ENCODE peak calls at places on chromosomes 7 and 10, in seven cellular contexts. One of them, this sample, is unnamed.

GRCh38 chr10:47167591-47167990 is 132.4 kb upstream of the GDF10 start:
- DNase-seq in IMR-90: no peak
- DNase-seq in iris pigment epithelial cell: no peak
- DNase-seq in stimulated activated CD4-positive, alpha-beta T cell treated with anti-CD3 and anti-CD28 coated beads, Interleukin-12 subunit alpha, Interleukin-12 subunit beta, amount 100 ng/mL, for 48 hours: no peak
- DNase-seq in AG10803: no peak
- DNase-seq in transverse colon: no peak
- DNase-seq in stimulated activated naive B cell treated with anti-CD40 and anti-IgM and Interleukin-4, amounts not matched to agents 10 μg/mL and 1 μg/mL and 100 μg/mL, for 72 hours: no peak
- DNase-seq in this sample: no peak

GRCh38 chr7:117872565-117873055 is 631 bp downstream of the CTTNBP2 start:
- DNase-seq in AG10803: no peak
- DNase-seq in IMR-90: no peak
- DNase-seq in stimulated activated naive B cell treated with anti-CD40 and anti-IgM and Interleukin-4, amounts not matched to agents 10 μg/mL and 1 μg/mL and 100 μg/mL, for 72 hours: no peak
- DNase-seq in iris pigment epithelial cell: peak; percentile 11
- DNase-seq in stimulated activated CD4-positive, alpha-beta T cell treated with anti-CD3 and anti-CD28 coated beads, Interleukin-12 subunit alpha, Interleukin-12 subunit beta, amount 100 ng/mL, for 48 hours: no peak
- DNase-seq in transverse colon: peak; percentile 8
- DNase-seq in this sample: peak; percentile 2

GRCh38 chr10:6109444-6109775 is 20.6 kb downstream of the RBM17 start:
- DNase-seq in AG10803: no peak
- DNase-seq in iris pigment epithelial cell: no peak
- DNase-seq in IMR-90: no peak
- DNase-seq in stimulated activated naive B cell treated with anti-CD40 and anti-IgM and Interleukin-4, amounts not matched to agents 10 μg/mL and 1 μg/mL and 100 μg/mL, for 72 hours: no peak
- DNase-seq in transverse colon: no peak
- DNase-seq in stimulated activated CD4-positive, alpha-beta T cell treated with anti-CD3 and anti-CD28 coated beads, Interleukin-12 subunit alpha, Interleukin-12 subunit beta, amount 100 ng/mL, for 48 hours: no peak
- DNase-seq in this sample: no peak

GRCh38 chr7:77959080-77959479 is 160.5 kb downstream of the PHTF2 start:
- DNase-seq in transverse colon: no peak
- DNase-seq in stimulated activated CD4-positive, alpha-beta T cell treated with anti-CD3 and anti-CD28 coated beads, Interleukin-12 subunit alpha, Interleukin-12 subunit beta, amount 100 ng/mL, for 48 hours: no peak
- DNase-seq in iris pigment epithelial cell: no peak
- DNase-seq in IMR-90: no peak
- DNase-seq in stimulated activated naive B cell treated with anti-CD40 and anti-IgM and Interleukin-4, amounts not matched to agents 10 μg/mL and 1 μg/mL and 100 μg/mL, for 72 hours: no peak
- DNase-seq in AG10803: no peak
- DNase-seq in this sample: no peak

GRCh38 chr7:131504157-131504899 is 52.1 kb downstream of the PODXL start:
- DNase-seq in stimulated activated naive B cell treated with anti-CD40 and anti-IgM and Interleukin-4, amounts not matched to agents 10 μg/mL and 1 μg/mL and 100 μg/mL, for 72 hours: no peak
- DNase-seq in AG10803: no peak
- DNase-seq in IMR-90: no peak
- DNase-seq in transverse colon: no peak
- DNase-seq in iris pigment epithelial cell: no peak
- DNase-seq in stimulated activated CD4-positive, alpha-beta T cell treated with anti-CD3 and anti-CD28 coated beads, Interleukin-12 subunit alpha, Interleukin-12 subunit beta, amount 100 ng/mL, for 48 hours: no peak
- DNase-seq in this sample: no peak

GRCh38 chr7:2637505-2638223 is 5.9 kb downstream of the TTYH3 start:
- DNase-seq in stimulated activated naive B cell treated with anti-CD40 and anti-IgM and Interleukin-4, amounts not matched to agents 10 μg/mL and 1 μg/mL and 100 μg/mL, for 72 hours: peak; percentile 70
- DNase-seq in IMR-90: no peak
- DNase-seq in stimulated activated CD4-positive, alpha-beta T cell treated with anti-CD3 and anti-CD28 coated beads, Interleukin-12 subunit alpha, Interleukin-12 subunit beta, amount 100 ng/mL, for 48 hours: no peak
- DNase-seq in AG10803: no peak
- DNase-seq in iris pigment epithelial cell: no peak
- DNase-seq in transverse colon: peak; percentile 67
- DNase-seq in this sample: no peak

GRCh38 chr10:69025370-69025896 is 36.8 kb downstream of the KIFBP start:
- DNase-seq in AG10803: no peak
- DNase-seq in stimulated activated CD4-positive, alpha-beta T cell treated with anti-CD3 and anti-CD28 coated beads, Interleukin-12 subunit alpha, Interleukin-12 subunit beta, amount 100 ng/mL, for 48 hours: no peak
- DNase-seq in stimulated activated naive B cell treated with anti-CD40 and anti-IgM and Interleukin-4, amounts not matched to agents 10 μg/mL and 1 μg/mL and 100 μg/mL, for 72 hours: no peak
- DNase-seq in transverse colon: no peak
- DNase-seq in IMR-90: no peak
- DNase-seq in iris pigment epithelial cell: no peak
- DNase-seq in this sample: no peak

GRCh38 chr7:11298220-11298619 is 324.5 kb downstream of the PHF14 start:
- DNase-seq in stimulated activated CD4-positive, alpha-beta T cell treated with anti-CD3 and anti-CD28 coated beads, Interleukin-12 subunit alpha, Interleukin-12 subunit beta, amount 100 ng/mL, for 48 hours: no peak
- DNase-seq in iris pigment epithelial cell: no peak
- DNase-seq in transverse colon: no peak
- DNase-seq in IMR-90: no peak
- DNase-seq in AG10803: no peak
- DNase-seq in stimulated activated naive B cell treated with anti-CD40 and anti-IgM and Interleukin-4, amounts not matched to agents 10 μg/mL and 1 μg/mL and 100 μg/mL, for 72 hours: no peak
- DNase-seq in this sample: no peak

GRCh38 chr7:116780521-116780920 is 81.9 kb upstream of the CAPZA2 start:
- DNase-seq in iris pigment epithelial cell: peak; percentile 50
- DNase-seq in IMR-90: no peak
- DNase-seq in stimulated activated CD4-positive, alpha-beta T cell treated with anti-CD3 and anti-CD28 coated beads, Interleukin-12 subunit alpha, Interleukin-12 subunit beta, amount 100 ng/mL, for 48 hours: no peak
- DNase-seq in transverse colon: no peak
- DNase-seq in AG10803: no peak
- DNase-seq in stimulated activated naive B cell treated with anti-CD40 and anti-IgM and Interleukin-4, amounts not matched to agents 10 μg/mL and 1 μg/mL and 100 μg/mL, for 72 hours: no peak
- DNase-seq in this sample: no peak

GRCh38 chr10:134205-134742 is 981 bp upstream of the ZMYND11 start:
- DNase-seq in stimulated activated naive B cell treated with anti-CD40 and anti-IgM and Interleukin-4, amounts not matched to agents 10 μg/mL and 1 μg/mL and 100 μg/mL, for 72 hours: no peak
- DNase-seq in transverse colon: no peak
- DNase-seq in AG10803: no peak
- DNase-seq in IMR-90: peak; percentile 6
- DNase-seq in stimulated activated CD4-positive, alpha-beta T cell treated with anti-CD3 and anti-CD28 coated beads, Interleukin-12 subunit alpha, Interleukin-12 subunit beta, amount 100 ng/mL, for 48 hours: no peak
- DNase-seq in iris pigment epithelial cell: peak; percentile 24
- DNase-seq in this sample: no peak

GRCh38 chr7:3915337-3915865 is 614.3 kb downstream of the SDK1 start:
- DNase-seq in IMR-90: no peak
- DNase-seq in transverse colon: no peak
- DNase-seq in stimulated activated naive B cell treated with anti-CD40 and anti-IgM and Interleukin-4, amounts not matched to agents 10 μg/mL and 1 μg/mL and 100 μg/mL, for 72 hours: peak; percentile 31
- DNase-seq in AG10803: no peak
- DNase-seq in iris pigment epithelial cell: no peak
- DNase-seq in stimulated activated CD4-positive, alpha-beta T cell treated with anti-CD3 and anti-CD28 coated beads, Interleukin-12 subunit alpha, Interleukin-12 subunit beta, amount 100 ng/mL, for 48 hours: no peak
- DNase-seq in this sample: no peak

GRCh38 chr10:100659361-100660098 is 85.9 kb upstream of the PAX2 start:
- DNase-seq in AG10803: no peak
- DNase-seq in stimulated activated CD4-positive, alpha-beta T cell treated with anti-CD3 and anti-CD28 coated beads, Interleukin-12 subunit alpha, Interleukin-12 subunit beta, amount 100 ng/mL, for 48 hours: no peak
- DNase-seq in stimulated activated naive B cell treated with anti-CD40 and anti-IgM and Interleukin-4, amounts not matched to agents 10 μg/mL and 1 μg/mL and 100 μg/mL, for 72 hours: no peak
- DNase-seq in transverse colon: no peak
- DNase-seq in iris pigment epithelial cell: peak; percentile 19
- DNase-seq in IMR-90: no peak
- DNase-seq in this sample: no peak

GRCh38 chr10:7432884-7433726 is 22.3 kb upstream of the SFMBT2 start:
- DNase-seq in stimulated activated naive B cell treated with anti-CD40 and anti-IgM and Interleukin-4, amounts not matched to agents 10 μg/mL and 1 μg/mL and 100 μg/mL, for 72 hours: no peak
- DNase-seq in stimulated activated CD4-positive, alpha-beta T cell treated with anti-CD3 and anti-CD28 coated beads, Interleukin-12 subunit alpha, Interleukin-12 subunit beta, amount 100 ng/mL, for 48 hours: no peak
- DNase-seq in AG10803: no peak
- DNase-seq in iris pigment epithelial cell: no peak
- DNase-seq in transverse colon: no peak
- DNase-seq in IMR-90: no peak
- DNase-seq in this sample: no peak

GRCh38 chr7:156220078-156220605 is 407.9 kb upstream of the SHH start:
- DNase-seq in AG10803: no peak
- DNase-seq in stimulated activated CD4-positive, alpha-beta T cell treated with anti-CD3 and anti-CD28 coated beads, Interleukin-12 subunit alpha, Interleukin-12 subunit beta, amount 100 ng/mL, for 48 hours: no peak
- DNase-seq in stimulated activated naive B cell treated with anti-CD40 and anti-IgM and Interleukin-4, amounts not matched to agents 10 μg/mL and 1 μg/mL and 100 μg/mL, for 72 hours: no peak
- DNase-seq in IMR-90: no peak
- DNase-seq in iris pigment epithelial cell: no peak
- DNase-seq in transverse colon: no peak
- DNase-seq in this sample: no peak

GRCh38 chr7:70178787-70179186 is 580.5 kb downstream of the AUTS2 start:
- DNase-seq in AG10803: peak; percentile 57
- DNase-seq in iris pigment epithelial cell: peak; percentile 16
- DNase-seq in IMR-90: no peak
- DNase-seq in stimulated activated CD4-positive, alpha-beta T cell treated with anti-CD3 and anti-CD28 coated beads, Interleukin-12 subunit alpha, Interleukin-12 subunit beta, amount 100 ng/mL, for 48 hours: no peak
- DNase-seq in transverse colon: peak; percentile 84
- DNase-seq in stimulated activated naive B cell treated with anti-CD40 and anti-IgM and Interleukin-4, amounts not matched to agents 10 μg/mL and 1 μg/mL and 100 μg/mL, for 72 hours: no peak
- DNase-seq in this sample: no peak

GRCh38 chr7:33893377-33893776 is 12.0 kb upstream of the BMPER start:
- DNase-seq in transverse colon: no peak
- DNase-seq in IMR-90: no peak
- DNase-seq in stimulated activated CD4-positive, alpha-beta T cell treated with anti-CD3 and anti-CD28 coated beads, Interleukin-12 subunit alpha, Interleukin-12 subunit beta, amount 100 ng/mL, for 48 hours: no peak
- DNase-seq in iris pigment epithelial cell: no peak
- DNase-seq in stimulated activated naive B cell treated with anti-CD40 and anti-IgM and Interleukin-4, amounts not matched to agents 10 μg/mL and 1 μg/mL and 100 μg/mL, for 72 hours: no peak
- DNase-seq in AG10803: no peak
- DNase-seq in this sample: no peak

GRCh38 chr10:73769396-73769795 is 12.5 kb upstream of the CHCHD1 start:
- DNase-seq in IMR-90: no peak
- DNase-seq in transverse colon: no peak
- DNase-seq in stimulated activated naive B cell treated with anti-CD40 and anti-IgM and Interleukin-4, amounts not matched to agents 10 μg/mL and 1 μg/mL and 100 μg/mL, for 72 hours: no peak
- DNase-seq in stimulated activated CD4-positive, alpha-beta T cell treated with anti-CD3 and anti-CD28 coated beads, Interleukin-12 subunit alpha, Interleukin-12 subunit beta, amount 100 ng/mL, for 48 hours: no peak
- DNase-seq in AG10803: no peak
- DNase-seq in iris pigment epithelial cell: no peak
- DNase-seq in this sample: no peak

GRCh38 chr7:44977956-44978355 is 859 bp downstream of the MYO1G start:
- DNase-seq in stimulated activated naive B cell treated with anti-CD40 and anti-IgM and Interleukin-4, amounts not matched to agents 10 μg/mL and 1 μg/mL and 100 μg/mL, for 72 hours: no peak
- DNase-seq in AG10803: no peak
- DNase-seq in transverse colon: peak; percentile 37
- DNase-seq in IMR-90: no peak
- DNase-seq in stimulated activated CD4-positive, alpha-beta T cell treated with anti-CD3 and anti-CD28 coated beads, Interleukin-12 subunit alpha, Interleukin-12 subunit beta, amount 100 ng/mL, for 48 hours: no peak
- DNase-seq in iris pigment epithelial cell: no peak
- DNase-seq in this sample: no peak

GRCh38 chr7:82156168-82156567 is 287.4 kb downstream of the CACNA2D1 start:
- DNase-seq in stimulated activated naive B cell treated with anti-CD40 and anti-IgM and Interleukin-4, amounts not matched to agents 10 μg/mL and 1 μg/mL and 100 μg/mL, for 72 hours: no peak
- DNase-seq in iris pigment epithelial cell: no peak
- DNase-seq in transverse colon: no peak
- DNase-seq in stimulated activated CD4-positive, alpha-beta T cell treated with anti-CD3 and anti-CD28 coated beads, Interleukin-12 subunit alpha, Interleukin-12 subunit beta, amount 100 ng/mL, for 48 hours: no peak
- DNase-seq in IMR-90: no peak
- DNase-seq in AG10803: no peak
- DNase-seq in this sample: no peak

GRCh38 chr7:37488163-37488759 is 39.6 kb upstream of the ELMO1 start:
- DNase-seq in AG10803: no peak
- DNase-seq in transverse colon: no peak
- DNase-seq in IMR-90: no peak
- DNase-seq in iris pigment epithelial cell: peak; percentile 30
- DNase-seq in stimulated activated naive B cell treated with anti-CD40 and anti-IgM and Interleukin-4, amounts not matched to agents 10 μg/mL and 1 μg/mL and 100 μg/mL, for 72 hours: no peak
- DNase-seq in stimulated activated CD4-positive, alpha-beta T cell treated with anti-CD3 and anti-CD28 coated beads, Interleukin-12 subunit alpha, Interleukin-12 subunit beta, amount 100 ng/mL, for 48 hours: no peak
- DNase-seq in this sample: no peak

GRCh38 chr7:93566876-93567275 is 7.6 kb downstream of the CALCR start:
- DNase-seq in IMR-90: no peak
- DNase-seq in iris pigment epithelial cell: peak; percentile 46
- DNase-seq in stimulated activated naive B cell treated with anti-CD40 and anti-IgM and Interleukin-4, amounts not matched to agents 10 μg/mL and 1 μg/mL and 100 μg/mL, for 72 hours: no peak
- DNase-seq in stimulated activated CD4-positive, alpha-beta T cell treated with anti-CD3 and anti-CD28 coated beads, Interleukin-12 subunit alpha, Interleukin-12 subunit beta, amount 100 ng/mL, for 48 hours: no peak
- DNase-seq in AG10803: peak; percentile 3
- DNase-seq in transverse colon: no peak
- DNase-seq in this sample: no peak

GRCh38 chr7:105975770-105976428 is 12.8 kb downstream of the CDHR3 start:
- DNase-seq in stimulated activated naive B cell treated with anti-CD40 and anti-IgM and Interleukin-4, amounts not matched to agents 10 μg/mL and 1 μg/mL and 100 μg/mL, for 72 hours: no peak
- DNase-seq in IMR-90: peak; percentile 81
- DNase-seq in iris pigment epithelial cell: peak; percentile 56
- DNase-seq in stimulated activated CD4-positive, alpha-beta T cell treated with anti-CD3 and anti-CD28 coated beads, Interleukin-12 subunit alpha, Interleukin-12 subunit beta, amount 100 ng/mL, for 48 hours: no peak
- DNase-seq in AG10803: peak; percentile 42
- DNase-seq in transverse colon: no peak
- DNase-seq in this sample: no peak

GRCh38 chr10:114042895-114043531 is 653 bp upstream of the ADRB1 start:
- DNase-seq in stimulated activated CD4-positive, alpha-beta T cell treated with anti-CD3 and anti-CD28 coated beads, Interleukin-12 subunit alpha, Interleukin-12 subunit beta, amount 100 ng/mL, for 48 hours: no peak
- DNase-seq in stimulated activated naive B cell treated with anti-CD40 and anti-IgM and Interleukin-4, amounts not matched to agents 10 μg/mL and 1 μg/mL and 100 μg/mL, for 72 hours: peak; percentile 23
- DNase-seq in transverse colon: peak; percentile 21
- DNase-seq in IMR-90: peak; percentile 4
- DNase-seq in AG10803: no peak
- DNase-seq in iris pigment epithelial cell: peak; percentile 31
- DNase-seq in this sample: peak; percentile 41

GRCh38 chr7:158109364-158110033 is 478.1 kb downstream of the PTPRN2 start:
- DNase-seq in transverse colon: no peak
- DNase-seq in stimulated activated CD4-positive, alpha-beta T cell treated with anti-CD3 and anti-CD28 coated beads, Interleukin-12 subunit alpha, Interleukin-12 subunit beta, amount 100 ng/mL, for 48 hours: no peak
- DNase-seq in IMR-90: no peak
- DNase-seq in AG10803: no peak
- DNase-seq in stimulated activated naive B cell treated with anti-CD40 and anti-IgM and Interleukin-4, amounts not matched to agents 10 μg/mL and 1 μg/mL and 100 μg/mL, for 72 hours: no peak
- DNase-seq in iris pigment epithelial cell: no peak
- DNase-seq in this sample: no peak

GRCh38 chr10:115830260-115830970 is 442.6 kb downstream of the GFRA1 start:
- DNase-seq in transverse colon: no peak
- DNase-seq in IMR-90: peak; percentile 88
- DNase-seq in AG10803: peak; percentile 77
- DNase-seq in stimulated activated naive B cell treated with anti-CD40 and anti-IgM and Interleukin-4, amounts not matched to agents 10 μg/mL and 1 μg/mL and 100 μg/mL, for 72 hours: no peak
- DNase-seq in iris pigment epithelial cell: peak; percentile 45
- DNase-seq in stimulated activated CD4-positive, alpha-beta T cell treated with anti-CD3 and anti-CD28 coated beads, Interleukin-12 subunit alpha, Interleukin-12 subunit beta, amount 100 ng/mL, for 48 hours: no peak
- DNase-seq in this sample: no peak

GRCh38 chr10:59967079-59967478 is 60.7 kb upstream of the CCDC6 start:
- DNase-seq in iris pigment epithelial cell: no peak
- DNase-seq in stimulated activated naive B cell treated with anti-CD40 and anti-IgM and Interleukin-4, amounts not matched to agents 10 μg/mL and 1 μg/mL and 100 μg/mL, for 72 hours: no peak
- DNase-seq in stimulated activated CD4-positive, alpha-beta T cell treated with anti-CD3 and anti-CD28 coated beads, Interleukin-12 subunit alpha, Interleukin-12 subunit beta, amount 100 ng/mL, for 48 hours: no peak
- DNase-seq in AG10803: no peak
- DNase-seq in IMR-90: no peak
- DNase-seq in transverse colon: no peak
- DNase-seq in this sample: no peak

GRCh38 chr10:101848894-101849351 is 5.3 kb upstream of the KCNIP2 start:
- DNase-seq in stimulated activated naive B cell treated with anti-CD40 and anti-IgM and Interleukin-4, amounts not matched to agents 10 μg/mL and 1 μg/mL and 100 μg/mL, for 72 hours: no peak
- DNase-seq in transverse colon: no peak
- DNase-seq in iris pigment epithelial cell: peak; percentile 15
- DNase-seq in AG10803: no peak
- DNase-seq in IMR-90: no peak
- DNase-seq in stimulated activated CD4-positive, alpha-beta T cell treated with anti-CD3 and anti-CD28 coated beads, Interleukin-12 subunit alpha, Interleukin-12 subunit beta, amount 100 ng/mL, for 48 hours: no peak
- DNase-seq in this sample: no peak

GRCh38 chr10:114897593-114897992 is 40.4 kb upstream of the TRUB1 start:
- DNase-seq in AG10803: no peak
- DNase-seq in stimulated activated CD4-positive, alpha-beta T cell treated with anti-CD3 and anti-CD28 coated beads, Interleukin-12 subunit alpha, Interleukin-12 subunit beta, amount 100 ng/mL, for 48 hours: no peak
- DNase-seq in transverse colon: no peak
- DNase-seq in iris pigment epithelial cell: no peak
- DNase-seq in IMR-90: no peak
- DNase-seq in stimulated activated naive B cell treated with anti-CD40 and anti-IgM and Interleukin-4, amounts not matched to agents 10 μg/mL and 1 μg/mL and 100 μg/mL, for 72 hours: no peak
- DNase-seq in this sample: no peak

GRCh38 chr10:44925224-44925623 is 14.1 kb downstream of the TMEM72 start:
- DNase-seq in transverse colon: no peak
- DNase-seq in IMR-90: peak; percentile 6
- DNase-seq in iris pigment epithelial cell: no peak
- DNase-seq in stimulated activated CD4-positive, alpha-beta T cell treated with anti-CD3 and anti-CD28 coated beads, Interleukin-12 subunit alpha, Interleukin-12 subunit beta, amount 100 ng/mL, for 48 hours: no peak
- DNase-seq in AG10803: no peak
- DNase-seq in stimulated activated naive B cell treated with anti-CD40 and anti-IgM and Interleukin-4, amounts not matched to agents 10 μg/mL and 1 μg/mL and 100 μg/mL, for 72 hours: no peak
- DNase-seq in this sample: peak; percentile 27

GRCh38 chr7:107463139-107464078 is 6.4 kb upstream of the GPR22 start:
- DNase-seq in stimulated activated CD4-positive, alpha-beta T cell treated with anti-CD3 and anti-CD28 coated beads, Interleukin-12 subunit alpha, Interleukin-12 subunit beta, amount 100 ng/mL, for 48 hours: peak; percentile 6
- DNase-seq in transverse colon: peak; percentile 54
- DNase-seq in AG10803: peak; percentile 76
- DNase-seq in IMR-90: peak; percentile 79
- DNase-seq in stimulated activated naive B cell treated with anti-CD40 and anti-IgM and Interleukin-4, amounts not matched to agents 10 μg/mL and 1 μg/mL and 100 μg/mL, for 72 hours: peak; percentile 4
- DNase-seq in iris pigment epithelial cell: peak; percentile 73
- DNase-seq in this sample: peak; percentile 63

GRCh38 chr10:34116220-34116623 is 698.9 kb downstream of the PARD3 start:
- DNase-seq in stimulated activated naive B cell treated with anti-CD40 and anti-IgM and Interleukin-4, amounts not matched to agents 10 μg/mL and 1 μg/mL and 100 μg/mL, for 72 hours: no peak
- DNase-seq in iris pigment epithelial cell: no peak
- DNase-seq in stimulated activated CD4-positive, alpha-beta T cell treated with anti-CD3 and anti-CD28 coated beads, Interleukin-12 subunit alpha, Interleukin-12 subunit beta, amount 100 ng/mL, for 48 hours: no peak
- DNase-seq in transverse colon: no peak
- DNase-seq in IMR-90: peak; percentile 27
- DNase-seq in AG10803: no peak
- DNase-seq in this sample: no peak

GRCh38 chr10:7027913-7028808 is 382.7 kb downstream of the SFMBT2 start:
- DNase-seq in iris pigment epithelial cell: peak; percentile 1
- DNase-seq in transverse colon: no peak
- DNase-seq in stimulated activated CD4-positive, alpha-beta T cell treated with anti-CD3 and anti-CD28 coated beads, Interleukin-12 subunit alpha, Interleukin-12 subunit beta, amount 100 ng/mL, for 48 hours: no peak
- DNase-seq in IMR-90: peak; percentile 43
- DNase-seq in stimulated activated naive B cell treated with anti-CD40 and anti-IgM and Interleukin-4, amounts not matched to agents 10 μg/mL and 1 μg/mL and 100 μg/mL, for 72 hours: no peak
- DNase-seq in AG10803: peak; percentile 2
- DNase-seq in this sample: peak; percentile 6

GRCh38 chr10:54496852-54497251 is 304.2 kb downstream of the PCDH15 start:
- DNase-seq in IMR-90: no peak
- DNase-seq in stimulated activated naive B cell treated with anti-CD40 and anti-IgM and Interleukin-4, amounts not matched to agents 10 μg/mL and 1 μg/mL and 100 μg/mL, for 72 hours: no peak
- DNase-seq in transverse colon: no peak
- DNase-seq in iris pigment epithelial cell: peak; percentile 0
- DNase-seq in stimulated activated CD4-positive, alpha-beta T cell treated with anti-CD3 and anti-CD28 coated beads, Interleukin-12 subunit alpha, Interleukin-12 subunit beta, amount 100 ng/mL, for 48 hours: no peak
- DNase-seq in AG10803: no peak
- DNase-seq in this sample: no peak

GRCh38 chr10:23702977-23703414 is 264.1 kb downstream of the OTUD1 start:
- DNase-seq in stimulated activated naive B cell treated with anti-CD40 and anti-IgM and Interleukin-4, amounts not matched to agents 10 μg/mL and 1 μg/mL and 100 μg/mL, for 72 hours: peak; percentile 24
- DNase-seq in AG10803: peak; percentile 64
- DNase-seq in transverse colon: peak; percentile 47
- DNase-seq in IMR-90: peak; percentile 52
- DNase-seq in iris pigment epithelial cell: peak; percentile 70
- DNase-seq in stimulated activated CD4-positive, alpha-beta T cell treated with anti-CD3 and anti-CD28 coated beads, Interleukin-12 subunit alpha, Interleukin-12 subunit beta, amount 100 ng/mL, for 48 hours: peak; percentile 41
- DNase-seq in this sample: peak; percentile 29

GRCh38 chr10:86592413-86592812 is 61.9 kb upstream of the OPN4 start:
- DNase-seq in IMR-90: no peak
- DNase-seq in stimulated activated naive B cell treated with anti-CD40 and anti-IgM and Interleukin-4, amounts not matched to agents 10 μg/mL and 1 μg/mL and 100 μg/mL, for 72 hours: no peak
- DNase-seq in AG10803: no peak
- DNase-seq in iris pigment epithelial cell: no peak
- DNase-seq in stimulated activated CD4-positive, alpha-beta T cell treated with anti-CD3 and anti-CD28 coated beads, Interleukin-12 subunit alpha, Interleukin-12 subunit beta, amount 100 ng/mL, for 48 hours: no peak
- DNase-seq in transverse colon: no peak
- DNase-seq in this sample: no peak

GRCh38 chr7:80244206-80244956 is 109.8 kb downstream of the GNAI1 start:
- DNase-seq in iris pigment epithelial cell: peak; percentile 78
- DNase-seq in transverse colon: no peak
- DNase-seq in AG10803: peak; percentile 24
- DNase-seq in stimulated activated CD4-positive, alpha-beta T cell treated with anti-CD3 and anti-CD28 coated beads, Interleukin-12 subunit alpha, Interleukin-12 subunit beta, amount 100 ng/mL, for 48 hours: no peak
- DNase-seq in IMR-90: peak; percentile 30
- DNase-seq in stimulated activated naive B cell treated with anti-CD40 and anti-IgM and Interleukin-4, amounts not matched to agents 10 μg/mL and 1 μg/mL and 100 μg/mL, for 72 hours: no peak
- DNase-seq in this sample: no peak

GRCh38 chr7:1946025-1946424 is 275.9 kb downstream of the ELFN1 start:
- DNase-seq in IMR-90: no peak
- DNase-seq in iris pigment epithelial cell: no peak
- DNase-seq in stimulated activated naive B cell treated with anti-CD40 and anti-IgM and Interleukin-4, amounts not matched to agents 10 μg/mL and 1 μg/mL and 100 μg/mL, for 72 hours: no peak
- DNase-seq in stimulated activated CD4-positive, alpha-beta T cell treated with anti-CD3 and anti-CD28 coated beads, Interleukin-12 subunit alpha, Interleukin-12 subunit beta, amount 100 ng/mL, for 48 hours: no peak
- DNase-seq in AG10803: no peak
- DNase-seq in transverse colon: no peak
- DNase-seq in this sample: no peak

GRCh38 chr7:33932832-33933468 is 27.6 kb downstream of the BMPER start:
- DNase-seq in IMR-90: peak; percentile 83
- DNase-seq in iris pigment epithelial cell: peak; percentile 83
- DNase-seq in stimulated activated naive B cell treated with anti-CD40 and anti-IgM and Interleukin-4, amounts not matched to agents 10 μg/mL and 1 μg/mL and 100 μg/mL, for 72 hours: peak; percentile 24
- DNase-seq in AG10803: peak; percentile 96
- DNase-seq in stimulated activated CD4-positive, alpha-beta T cell treated with anti-CD3 and anti-CD28 coated beads, Interleukin-12 subunit alpha, Interleukin-12 subunit beta, amount 100 ng/mL, for 48 hours: peak; percentile 37
- DNase-seq in transverse colon: peak; percentile 76
- DNase-seq in this sample: peak; percentile 89

This sample was measured in brain microvascular endothelial cell.